ENCODE peak calls at places on chromosomes 5 and 9, in six cellular contexts. One of them, this sample, is unnamed.

GRCh38 chr5:39906146-39906545 is 481.4 kb upstream of the DAB2 start:
- DNase-seq in A549: no peak
- DNase-seq in lower leg skin: no peak
- DNase-seq in NCI-H2227 treated with DMSO at 0.1 percent for 48 hours: no peak
- DNase-seq in iPS DF 6.9: no peak
- DNase-seq in hippocampal formation: no peak
- DNase-seq in this sample: no peak

GRCh38 chr9:109416135-109416706 is 81.9 kb downstream of the PTPN3 start:
- DNase-seq in lower leg skin: peak; percentile 40
- DNase-seq in iPS DF 6.9: no peak
- DNase-seq in A549: no peak
- DNase-seq in NCI-H2227 treated with DMSO at 0.1 percent for 48 hours: no peak
- DNase-seq in hippocampal formation: no peak
- DNase-seq in this sample: no peak

GRCh38 chr9:128818839-128819715 is 777 bp downstream of the ENDOG start:
- DNase-seq in A549: no peak
- DNase-seq in hippocampal formation: peak; percentile 23
- DNase-seq in NCI-H2227 treated with DMSO at 0.1 percent for 48 hours: no peak
- DNase-seq in iPS DF 6.9: no peak
- DNase-seq in lower leg skin: no peak
- DNase-seq in this sample: no peak

GRCh38 chr9:104606202-104606601 is 775 bp upstream of the OR13C2 start:
- DNase-seq in iPS DF 6.9: no peak
- DNase-seq in A549: no peak
- DNase-seq in NCI-H2227 treated with DMSO at 0.1 percent for 48 hours: no peak
- DNase-seq in hippocampal formation: no peak
- DNase-seq in lower leg skin: no peak
- DNase-seq in this sample: no peak

GRCh38 chr9:98977246-98977681 is 33.6 kb downstream of the COL15A1 start:
- DNase-seq in hippocampal formation: no peak
- DNase-seq in A549: no peak
- DNase-seq in iPS DF 6.9: no peak
- DNase-seq in lower leg skin: no peak
- DNase-seq in NCI-H2227 treated with DMSO at 0.1 percent for 48 hours: no peak
- DNase-seq in this sample: no peak

GRCh38 chr5:55597014-55597981 is 62.5 kb upstream of the PLPP1 start:
- DNase-seq in lower leg skin: peak; percentile 90
- DNase-seq in iPS DF 6.9: no peak
- DNase-seq in NCI-H2227 treated with DMSO at 0.1 percent for 48 hours: no peak
- DNase-seq in hippocampal formation: no peak
- DNase-seq in A549: peak; percentile 80
- DNase-seq in this sample: peak; percentile 77

GRCh38 chr5:122182491-122182921 is 53.2 kb downstream of the ZNF474 start:
- DNase-seq in hippocampal formation: peak; percentile 45
- DNase-seq in lower leg skin: peak; percentile 86
- DNase-seq in NCI-H2227 treated with DMSO at 0.1 percent for 48 hours: peak; percentile 54
- DNase-seq in iPS DF 6.9: no peak
- DNase-seq in A549: no peak
- DNase-seq in this sample: peak; percentile 89

GRCh38 chr9:137913771-137914767 is 36.5 kb downstream of the CACNA1B start:
- DNase-seq in hippocampal formation: no peak
- DNase-seq in iPS DF 6.9: no peak
- DNase-seq in A549: no peak
- DNase-seq in lower leg skin: peak; percentile 72
- DNase-seq in NCI-H2227 treated with DMSO at 0.1 percent for 48 hours: no peak
- DNase-seq in this sample: no peak

GRCh38 chr5:150642567-150642927 is 2.1 kb downstream of the SYNPO start:
- DNase-seq in lower leg skin: peak; percentile 93
- DNase-seq in A549: peak; percentile 87
- DNase-seq in hippocampal formation: no peak
- DNase-seq in NCI-H2227 treated with DMSO at 0.1 percent for 48 hours: no peak
- DNase-seq in iPS DF 6.9: no peak
- DNase-seq in this sample: peak; percentile 89

GRCh38 chr9:35519697-35520403 is 29.9 kb downstream of the RUSC2 start:
- DNase-seq in NCI-H2227 treated with DMSO at 0.1 percent for 48 hours: no peak
- DNase-seq in lower leg skin: no peak
- DNase-seq in iPS DF 6.9: no peak
- DNase-seq in A549: no peak
- DNase-seq in hippocampal formation: no peak
- DNase-seq in this sample: peak; percentile 49

GRCh38 chr9:38141751-38142150 is 72.7 kb upstream of the SHB start:
- DNase-seq in lower leg skin: no peak
- DNase-seq in A549: peak; percentile 21
- DNase-seq in hippocampal formation: no peak
- DNase-seq in iPS DF 6.9: no peak
- DNase-seq in NCI-H2227 treated with DMSO at 0.1 percent for 48 hours: no peak
- DNase-seq in this sample: peak; percentile 19

GRCh38 chr5:128350705-128351104 is 187.3 kb downstream of the FBN2 start:
- DNase-seq in NCI-H2227 treated with DMSO at 0.1 percent for 48 hours: no peak
- DNase-seq in lower leg skin: no peak
- DNase-seq in iPS DF 6.9: no peak
- DNase-seq in A549: no peak
- DNase-seq in hippocampal formation: no peak
- DNase-seq in this sample: no peak

GRCh38 chr5:143108498-143109128 is 294.9 kb downstream of the NR3C1 start:
- DNase-seq in NCI-H2227 treated with DMSO at 0.1 percent for 48 hours: no peak
- DNase-seq in A549: no peak
- DNase-seq in iPS DF 6.9: no peak
- DNase-seq in hippocampal formation: no peak
- DNase-seq in lower leg skin: no peak
- DNase-seq in this sample: no peak

GRCh38 chr5:116492016-116492623 is 82.5 kb downstream of the SEMA6A start:
- DNase-seq in iPS DF 6.9: no peak
- DNase-seq in hippocampal formation: no peak
- DNase-seq in lower leg skin: no peak
- DNase-seq in A549: no peak
- DNase-seq in NCI-H2227 treated with DMSO at 0.1 percent for 48 hours: no peak
- DNase-seq in this sample: peak; percentile 65

GRCh38 chr9:69016366-69017096 is 2.6 kb upstream of the PRKACG start:
- DNase-seq in A549: no peak
- DNase-seq in iPS DF 6.9: no peak
- DNase-seq in NCI-H2227 treated with DMSO at 0.1 percent for 48 hours: no peak
- DNase-seq in hippocampal formation: no peak
- DNase-seq in lower leg skin: no peak
- DNase-seq in this sample: no peak

GRCh38 chr9:20220286-20220685 is 402.0 kb downstream of the MLLT3 start:
- DNase-seq in hippocampal formation: no peak
- DNase-seq in lower leg skin: no peak
- DNase-seq in iPS DF 6.9: no peak
- DNase-seq in NCI-H2227 treated with DMSO at 0.1 percent for 48 hours: no peak
- DNase-seq in A549: no peak
- DNase-seq in this sample: no peak

GRCh38 chr5:108461628-108462367 is 79.9 kb upstream of the FBXL17 start:
- DNase-seq in hippocampal formation: no peak
- DNase-seq in lower leg skin: no peak
- DNase-seq in A549: no peak
- DNase-seq in iPS DF 6.9: no peak
- DNase-seq in NCI-H2227 treated with DMSO at 0.1 percent for 48 hours: no peak
- DNase-seq in this sample: no peak